ENCODE peak calls at places on chromosome X, in six cellular contexts. Q is ascending aorta, W is fibroblast of pulmonary artery, S is cardiac muscle cell, Z is dermis blood vessel endothelial cell, T is MM.1S. I is an unnamed sample.

GRCh38 chrX:48854898-48855297 is 19.5 kb upstream of the PCSK1N start:
- DNase-seq in Q (no peak), W (peak; percentile 3), S (no peak), Z (no peak), T (no peak), I (peak; percentile 4)

GRCh38 chrX:40090050-40090804 is 7.5 kb downstream of the BCOR start:
- DNase-seq in Q (no peak), W (no peak), S (no peak), Z (no peak), T (no peak), I (no peak)

GRCh38 chrX:3286196-3286920 is 60.1 kb downstream of the MXRA5 start:
- DNase-seq in Q (no peak), W (peak; percentile 72), S (no peak), Z (no peak), T (no peak), I (peak; percentile 82)

GRCh38 chrX:70480660-70481018 is 36.0 kb downstream of the DLG3 start:
- DNase-seq in Q (no peak), W (peak; percentile 24), S (peak; percentile 77), Z (peak; percentile 1), T (no peak), I (peak; percentile 30)

GRCh38 chrX:78102100-78102499 is 1.9 kb upstream of the PGK1 start:
- DNase-seq in Q (no peak), W (no peak), S (no peak), Z (no peak), T (no peak), I (no peak)

GRCh38 chrX:109481986-109482385 is at the start of gene GUCY2F:
- DNase-seq in Q (no peak), W (no peak), S (no peak), Z (no peak), T (no peak), I (no peak)

GRCh38 chrX:13078739-13079444 is 34.5 kb upstream of the FAM9C start:
- DNase-seq in Q (peak; percentile 20), W (peak; percentile 77), S (no peak), Z (peak; percentile 41), T (no peak), I (peak; percentile 43)

GRCh38 chrX:154012336-154012991 is 7.2 kb downstream of the IRAK1 start:
- DNase-seq in Q (no peak), W (peak; percentile 14), S (no peak), Z (peak; percentile 5), T (no peak), I (no peak)

GRCh38 chrX:4735299-4735698 is 1021.9 kb upstream of the PRKX start:
- DNase-seq in Q (no peak), W (no peak), S (no peak), Z (no peak), T (no peak), I (no peak)

GRCh38 chrX:154369453-154370299 is 4.8 kb downstream of the FLNA start:
- DNase-seq in Q (peak; percentile 56), W (peak; percentile 96), S (peak; percentile 84), Z (peak; percentile 93), T (no peak), I (peak; percentile 91)

GRCh38 chrX:39688219-39688575 is 409.6 kb downstream of the BCOR start:
- DNase-seq in Q (no peak), W (no peak), S (no peak), Z (no peak), T (no peak), I (no peak)

GRCh38 chrX:31547416-31547815 is 475.6 kb upstream of the FTHL17 start:
- DNase-seq in Q (no peak), W (no peak), S (no peak), Z (no peak), T (no peak), I (peak; percentile 36)